ENCODE peak calls at places on chromosomes 6 and 20, in six cellular contexts. F is endothelial cell; T is GM10248; L is BJ; D is CD4-positive, alpha-beta T cell; W is IMR-90. Q is an unnamed sample.

GRCh38 chr20:11166716-11167115 is 492.9 kb upstream of the JAG1 start:
- DNase-seq in W (peak), T (no peak), F (no peak), L (no peak), D (no peak), Q (no peak)

GRCh38 chr6:40472354-40472753 is 114.8 kb downstream of the LRFN2 start:
- DNase-seq in D (no peak), T (no peak), W (no peak), L (no peak), F (no peak), Q (no peak)

GRCh38 chr6:38080889-38081288 is 261.4 kb downstream of the ZFAND3 start:
- DNase-seq in L (no peak), D (no peak), F (no peak), T (no peak), W (no peak), Q (no peak)

GRCh38 chr6:117210279-117210678 is 55.1 kb upstream of the VGLL2 start:
- DNase-seq in T (no peak), W (no peak), D (no peak), F (no peak), L (no peak), Q (no peak)

GRCh38 chr20:9363673-9364072 is 150.7 kb upstream of the LAMP5 start:
- DNase-seq in L (no peak), T (no peak), W (no peak), F (no peak), D (no peak), Q (no peak)

GRCh38 chr6:125296461-125296860 is 5.3 kb downstream of the HDDC2 start:
- DNase-seq in L (no peak), D (no peak), T (no peak), F (no peak), W (no peak), Q (no peak)

GRCh38 chr6:170147832-170148708 is 142.8 kb downstream of the DLL1 start:
- DNase-seq in L (no peak), W (no peak), F (no peak), D (peak), T (peak), Q (no peak)

GRCh38 chr6:97947841-97948240 is 664.8 kb upstream of the MMS22L start:
- DNase-seq in D (no peak), F (no peak), L (no peak), W (peak), T (no peak), Q (no peak)

GRCh38 chr6:120355822-120356221 is 978.5 kb downstream of the TBC1D32 start:
- DNase-seq in D (no peak), L (no peak), T (no peak), W (no peak), F (no peak), Q (no peak)

GRCh38 chr20:42986143-42986773 is 203.4 kb downstream of the PTPRT start:
- DNase-seq in W (no peak), T (no peak), L (no peak), F (no peak), D (no peak), Q (no peak)

GRCh38 chr6:141110486-141110885 is 1022.2 kb upstream of the GJE1 start:
- DNase-seq in W (peak), F (no peak), D (no peak), T (no peak), L (no peak), Q (no peak)

GRCh38 chr6:130962951-130963350 is 100.1 kb downstream of the EPB41L2 start:
- DNase-seq in F (no peak), W (no peak), T (no peak), L (no peak), D (no peak), Q (no peak)

GRCh38 chr20:6140947-6141346 is 18.1 kb upstream of the FERMT1 start:
- DNase-seq in D (no peak), F (no peak), W (no peak), L (no peak), T (no peak), Q (no peak)

GRCh38 chr20:44209691-44210421 is 715 bp downstream of the OSER1 start:
- DNase-seq in F (peak), D (no peak), L (no peak), T (no peak), W (peak), Q (peak)

DNA sequence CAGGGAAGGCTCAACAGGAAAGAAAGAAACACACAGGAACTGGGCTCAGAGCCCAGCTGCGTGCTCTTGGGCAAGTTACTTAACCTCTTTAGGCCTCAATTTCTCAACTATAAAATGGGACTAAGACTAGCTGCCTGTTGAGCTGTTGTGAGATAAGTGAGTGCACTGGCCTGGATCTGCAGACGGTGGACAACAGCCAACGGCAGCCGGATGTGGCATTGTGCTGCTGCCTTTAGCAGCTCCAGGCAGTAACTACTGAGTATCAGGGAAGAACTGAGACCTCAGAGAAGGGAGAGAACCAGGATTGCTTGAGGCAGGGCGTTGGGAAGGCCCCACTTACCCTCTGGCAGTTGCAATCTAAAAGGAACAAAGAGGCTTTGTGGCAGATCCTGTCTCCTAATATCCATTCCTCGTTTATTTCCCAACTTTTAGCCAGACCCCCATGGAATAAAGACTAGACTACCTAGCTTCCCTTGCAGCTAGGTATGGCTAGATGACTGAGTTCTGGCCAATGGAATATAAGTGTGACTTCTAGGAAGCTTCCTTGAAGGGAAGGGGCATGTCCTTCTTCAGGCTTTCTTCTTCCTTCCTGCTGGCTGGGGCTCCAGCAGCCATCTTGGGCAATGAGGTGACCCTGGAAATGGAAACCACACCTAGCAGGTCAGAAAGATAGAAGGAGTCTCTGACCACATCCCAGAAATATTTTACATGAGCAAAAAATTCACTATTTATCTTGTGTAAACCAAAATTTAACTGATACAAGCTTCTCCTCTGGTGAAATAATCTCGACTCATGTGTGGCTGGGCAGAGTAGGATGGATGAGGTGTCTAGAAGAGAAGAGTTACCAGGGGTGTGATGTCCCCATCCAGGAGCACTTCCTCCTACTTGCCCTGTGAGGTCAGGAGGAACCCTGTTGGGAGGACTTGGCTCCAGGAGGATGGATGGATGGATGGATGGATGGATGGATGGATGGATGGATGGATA is 67.6 kb downstream of the MRPL14 start:
- DNase-seq in F (no peak), L (no peak), D (no peak), W (peak), T (no peak), Q (no peak)
- TF ChIP-seq CTCF in F (no peak), L (no peak), D (no peak), W (no peak), T (no peak), Q (no peak)

GRCh38 chr6:165376100-165376499 is 66.7 kb upstream of the C6orf118 start:
- DNase-seq in T (no peak), L (no peak), D (no peak), F (no peak), W (no peak), Q (no peak)
- TF ChIP-seq CTCF in T (no peak), L (no peak), D (no peak), F (no peak), W (no peak), Q (no peak)

DNA sequence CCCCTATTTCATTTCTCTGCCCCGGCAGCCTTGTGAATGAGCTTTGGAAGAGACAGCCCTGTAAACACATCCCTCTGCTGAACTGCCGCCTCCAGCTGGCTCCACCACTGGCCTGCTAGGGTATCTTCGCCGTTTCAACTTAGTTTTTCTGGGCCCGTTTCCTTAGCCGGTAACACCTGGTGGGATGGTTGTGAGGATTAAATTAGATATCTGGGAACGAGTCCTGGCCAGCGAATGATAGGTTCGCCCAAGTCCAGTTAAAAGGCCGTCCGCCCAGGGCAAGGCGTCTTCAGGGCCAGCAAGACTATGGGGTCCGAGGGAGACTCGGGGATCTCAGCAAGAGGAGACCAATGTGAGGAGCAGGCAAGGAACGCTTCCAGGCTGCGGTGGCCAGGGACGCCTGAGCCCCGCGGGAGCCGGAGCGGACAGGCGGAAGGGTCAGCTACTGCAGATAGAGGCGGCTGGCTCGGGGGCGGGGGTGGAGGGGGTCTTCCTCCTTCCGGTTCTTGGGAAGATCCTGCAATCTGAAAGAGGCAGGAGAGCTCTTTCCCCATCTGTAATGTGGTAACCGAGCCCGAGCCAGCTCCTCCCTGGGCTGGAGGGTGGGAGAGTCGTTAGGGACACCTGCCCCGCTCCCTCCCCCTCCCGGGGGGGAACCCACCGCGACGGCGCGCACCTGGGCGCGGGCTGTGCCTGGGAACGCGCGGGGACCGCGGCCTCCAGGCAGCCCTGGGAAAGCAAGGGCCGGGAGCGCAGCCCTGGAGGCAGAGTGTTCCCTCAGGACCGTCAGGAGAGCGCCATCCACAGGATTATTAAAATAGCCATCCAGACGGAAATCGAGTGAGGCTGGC is 4.5 kb upstream of the PTCRA start:
- DNase-seq in T (peak), L (no peak), D (no peak), W (no peak), F (peak), Q (peak)
- TF ChIP-seq CTCF in T (no peak), L (no peak), D (no peak), W (peak), F (no peak), Q (peak)

DNA sequence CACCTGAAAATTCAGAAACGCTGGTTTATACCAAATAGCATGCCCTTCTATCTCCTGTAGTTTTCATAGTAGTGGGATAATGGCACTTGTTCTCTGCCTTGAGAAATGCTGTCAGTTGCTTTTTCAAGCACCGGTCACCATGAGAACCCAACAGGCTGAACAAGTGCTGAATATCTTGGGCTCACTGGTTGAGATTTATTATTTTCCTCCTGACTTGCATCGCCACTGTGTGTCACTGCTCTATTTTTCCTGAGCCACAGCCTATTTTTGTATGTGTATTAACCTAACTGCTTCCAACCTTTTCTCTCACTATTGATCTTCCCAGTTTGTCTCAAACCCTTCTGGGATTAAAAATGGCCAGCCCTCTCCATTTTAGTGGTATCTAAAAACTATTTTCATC is 71.9 kb downstream of the OPN5 start:
- DNase-seq in L (no peak), F (no peak), D (no peak), W (no peak), T (no peak), Q (no peak)
- TF ChIP-seq CTCF in L (no peak), F (no peak), D (no peak), W (no peak), T (no peak), Q (no peak)

GRCh38 chr6:82783587-82784253 is 281.9 kb downstream of the UBE3D start:
- DNase-seq in L (no peak), D (no peak), T (no peak), F (no peak), W (no peak), Q (no peak)
- TF ChIP-seq CTCF in L (no peak), D (no peak), T (no peak), F (peak), W (no peak), Q (peak)

DNA sequence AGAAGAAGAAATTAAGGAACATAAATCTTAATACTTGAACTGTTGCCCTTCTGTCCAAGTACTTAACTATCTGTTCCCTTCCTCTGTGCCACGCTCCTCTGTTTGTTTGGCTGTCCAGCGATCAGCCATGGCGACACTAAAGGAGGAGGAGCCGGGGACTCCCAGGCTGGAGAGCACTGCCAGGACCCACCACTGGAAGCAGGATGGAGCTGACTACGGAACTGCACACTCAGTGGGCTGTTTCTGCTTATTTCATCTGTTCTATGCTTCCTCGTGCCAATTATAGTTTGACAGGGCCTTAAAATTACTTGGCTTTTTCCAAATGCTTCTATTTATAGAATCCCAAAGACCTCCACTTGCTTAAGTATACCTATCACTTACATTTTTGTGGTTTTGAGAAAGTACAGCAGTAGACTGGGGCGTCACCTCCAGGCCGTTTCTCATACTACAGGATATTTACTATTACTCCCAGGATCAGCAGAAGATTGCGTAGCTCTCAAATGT is 17.1 kb downstream of the IRF4 start:
- DNase-seq in W (peak), D (no peak), F (peak), T (no peak), L (no peak), Q (no peak)
- TF ChIP-seq CTCF in W (peak), D (no peak), F (no peak), T (no peak), L (peak), Q (peak)